ENCODE peak calls at places on chromosome 22, in ten cellular contexts. V is fibroblast of mammary gland; D is HTR-8/SVneo; W is pancreas; M is nucleus accumbens; Y is dermis blood vessel endothelial cell; H is RPMI8226; E is heart left ventricle; U is tibial artery; B is stimulated activated naive CD4-positive, alpha-beta T cell. L is an unnamed sample.

GRCh38 chr22:23835773-23836144 is 3.0 kb downstream of the DERL3 start:
- DNase-seq in V (no peak), D (no peak), W (peak), M (no peak), Y (no peak), H (peak), E (peak), U (peak), B (no peak), L (no peak)

GRCh38 chr22:25105817-25106650 is 93.6 kb upstream of the CRYBB3 start:
- DNase-seq in V (no peak), D (no peak), W (no peak), M (no peak), Y (no peak), H (no peak), E (no peak), U (no peak), B (no peak), L (no peak)

GRCh38 chr22:25025586-25025985 is 73.1 kb downstream of the KIAA1671 start:
- DNase-seq in V (no peak), D (no peak), W (no peak), M (no peak), Y (peak), H (no peak), E (peak), U (no peak), B (no peak), L (no peak)

GRCh38 chr22:48944756-48945620 is 882.7 kb downstream of the BRD1 start:
- DNase-seq in V (no peak), D (no peak), W (no peak), M (no peak), Y (no peak), H (no peak), E (no peak), U (peak), B (no peak), L (no peak)

GRCh38 chr22:43828711-43829447 is 16.8 kb upstream of the EFCAB6 start:
- DNase-seq in V (peak), D (no peak), W (no peak), M (no peak), Y (no peak), H (no peak), E (peak), U (peak), B (no peak), L (no peak)

GRCh38 chr22:25196326-25196725 is 3.3 kb upstream of the CRYBB3 start:
- DNase-seq in V (no peak), D (no peak), W (no peak), M (no peak), Y (no peak), H (no peak), E (no peak), U (no peak), B (no peak), L (no peak)

GRCh38 chr22:35930933-35931332 is 97.7 kb downstream of the RBFOX2 start:
- DNase-seq in V (peak), D (peak), W (no peak), M (no peak), Y (peak), H (peak), E (no peak), U (no peak), B (no peak), L (no peak)

GRCh38 chr22:29073618-29074275 is 912 bp downstream of the KREMEN1 start:
- DNase-seq in V (peak), D (no peak), W (peak), M (no peak), Y (peak), H (peak), E (peak), U (peak), B (peak), L (peak)

GRCh38 chr22:20138417-20138738 is 6.8 kb downstream of the ZDHHC8 start:
- DNase-seq in V (no peak), D (no peak), W (no peak), M (no peak), Y (no peak), H (no peak), E (no peak), U (no peak), B (no peak), L (no peak)

GRCh38 chr22:31958625-31959239 is 14.4 kb downstream of the YWHAH start:
- DNase-seq in V (no peak), D (no peak), W (no peak), M (no peak), Y (no peak), H (no peak), E (no peak), U (no peak), B (no peak), L (no peak)

GRCh38 chr22:32079110-32080089 is 36.3 kb downstream of the SLC5A1 start:
- DNase-seq in V (peak), D (peak), W (no peak), M (no peak), Y (peak), H (no peak), E (no peak), U (no peak), B (no peak), L (no peak)

GRCh38 chr22:45511847-45512261 is 9.2 kb downstream of the FBLN1 start:
- DNase-seq in V (peak), D (no peak), W (peak), M (no peak), Y (no peak), H (no peak), E (peak), U (peak), B (no peak), L (no peak)

GRCh38 chr22:40856513-40857308 is at the start of the genes ST13 and XPNPEP3:
- DNase-seq in V (peak), D (peak), W (peak), M (peak), Y (peak), H (peak), E (peak), U (peak), B (peak), L (peak)

GRCh38 chr22:20239063-20239950 is 28.8 kb downstream of the RTN4R start:
- DNase-seq in V (peak), D (no peak), W (no peak), M (no peak), Y (peak), H (no peak), E (peak), U (no peak), B (no peak), L (peak)

GRCh38 chr22:30559889-30560288 is 13.3 kb upstream of the SEC14L6 start:
- DNase-seq in V (no peak), D (no peak), W (no peak), M (no peak), Y (no peak), H (no peak), E (no peak), U (no peak), B (no peak), L (no peak)

GRCh38 chr22:34645375-34645774 is 420.6 kb upstream of the ISX start:
- DNase-seq in V (no peak), D (no peak), W (no peak), M (no peak), Y (no peak), H (no peak), E (no peak), U (no peak), B (no peak), L (no peak)

GRCh38 chr22:44583076-44583760 is 85.2 kb upstream of the RTL6 start:
- DNase-seq in V (peak), D (no peak), W (no peak), M (no peak), Y (no peak), H (no peak), E (peak), U (peak), B (no peak), L (no peak)

GRCh38 chr22:35987487-35987886 is 41.1 kb downstream of the RBFOX2 start:
- DNase-seq in V (peak), D (no peak), W (no peak), M (no peak), Y (no peak), H (no peak), E (no peak), U (no peak), B (no peak), L (no peak)

GRCh38 chr22:27466229-27466628 is 335.3 kb downstream of the MN1 start:
- DNase-seq in V (peak), D (no peak), W (no peak), M (no peak), Y (no peak), H (no peak), E (no peak), U (peak), B (no peak), L (no peak)

GRCh38 chr22:38864361-38865191 is 7.4 kb downstream of the CBX6 start:
- DNase-seq in V (peak), D (no peak), W (peak), M (no peak), Y (peak), H (no peak), E (peak), U (peak), B (no peak), L (no peak)

L was measured in activated naive CD8-positive, alpha-beta T cell treated with anti-CD3 and anti-CD28 coated beads for 36 hours.